ENCODE peak calls at places on chromosomes 2 and 18, in six cellular contexts. One of them, this sample, is unnamed.

GRCh38 chr2:96414161-96414713 is 78.7 kb downstream of the NCAPH start:
- DNase-seq in hepatocyte: no peak
- DNase-seq in HCT116: no peak
- DNase-seq in MM.1S: no peak
- DNase-seq in neural progenitor cell: no peak
- DNase-seq in GM23338: no peak
- DNase-seq in this sample: no peak

GRCh38 chr18:59669872-59670657 is 27.2 kb downstream of the CCBE1 start:
- DNase-seq in hepatocyte: peak
- DNase-seq in HCT116: no peak
- DNase-seq in MM.1S: no peak
- DNase-seq in neural progenitor cell: no peak
- DNase-seq in GM23338: no peak
- DNase-seq in this sample: no peak

GRCh38 chr18:48700222-48700845 is 161.5 kb downstream of the CTIF start:
- DNase-seq in hepatocyte: no peak
- DNase-seq in HCT116: no peak
- DNase-seq in MM.1S: no peak
- DNase-seq in neural progenitor cell: no peak
- DNase-seq in GM23338: no peak
- DNase-seq in this sample: no peak

GRCh38 chr2:172639823-172640222 is 83.9 kb downstream of the PDK1 start:
- DNase-seq in hepatocyte: no peak
- DNase-seq in HCT116: no peak
- DNase-seq in MM.1S: no peak
- DNase-seq in neural progenitor cell: no peak
- DNase-seq in GM23338: no peak
- DNase-seq in this sample: peak

GRCh38 chr2:237714690-237715458 is 83.7 kb upstream of the RBM44 start:
- DNase-seq in hepatocyte: no peak
- DNase-seq in HCT116: no peak
- DNase-seq in MM.1S: no peak
- DNase-seq in neural progenitor cell: peak
- DNase-seq in GM23338: peak
- DNase-seq in this sample: peak

GRCh38 chr2:191441761-191442160 is 196.6 kb downstream of the MYO1B start:
- DNase-seq in hepatocyte: peak
- DNase-seq in HCT116: no peak
- DNase-seq in MM.1S: no peak
- DNase-seq in neural progenitor cell: no peak
- DNase-seq in GM23338: no peak
- DNase-seq in this sample: no peak

GRCh38 chr2:12741361-12741760 is 24.6 kb downstream of the TRIB2 start:
- DNase-seq in hepatocyte: no peak
- DNase-seq in HCT116: no peak
- DNase-seq in MM.1S: no peak
- DNase-seq in neural progenitor cell: no peak
- DNase-seq in GM23338: no peak
- DNase-seq in this sample: no peak

GRCh38 chr2:238286551-238286950 is 1.9 kb downstream of the PER2 start:
- DNase-seq in hepatocyte: peak
- DNase-seq in HCT116: no peak
- DNase-seq in MM.1S: no peak
- DNase-seq in neural progenitor cell: no peak
- DNase-seq in GM23338: no peak
- DNase-seq in this sample: peak

GRCh38 chr2:16604236-16604635 is 61.4 kb downstream of the CYRIA start:
- DNase-seq in hepatocyte: peak
- DNase-seq in HCT116: no peak
- DNase-seq in MM.1S: no peak
- DNase-seq in neural progenitor cell: no peak
- DNase-seq in GM23338: no peak
- DNase-seq in this sample: no peak

GRCh38 chr2:102664439-102665042 is 45.2 kb downstream of the SLC9A2 start:
- DNase-seq in hepatocyte: peak
- DNase-seq in HCT116: peak
- DNase-seq in MM.1S: no peak
- DNase-seq in neural progenitor cell: no peak
- DNase-seq in GM23338: no peak
- DNase-seq in this sample: peak

GRCh38 chr2:204673877-204674276 is 128.6 kb downstream of the PARD3B start:
- DNase-seq in hepatocyte: no peak
- DNase-seq in HCT116: no peak
- DNase-seq in MM.1S: no peak
- DNase-seq in neural progenitor cell: no peak
- DNase-seq in GM23338: no peak
- DNase-seq in this sample: peak

GRCh38 chr2:219252900-219253752 is at the start of gene TUBA4B:
- DNase-seq in hepatocyte: peak
- DNase-seq in HCT116: no peak
- DNase-seq in MM.1S: peak
- DNase-seq in neural progenitor cell: peak
- DNase-seq in GM23338: peak
- DNase-seq in this sample: peak

GRCh38 chr2:161975062-161975812 is 98.8 kb downstream of the DPP4 start:
- DNase-seq in hepatocyte: no peak
- DNase-seq in HCT116: no peak
- DNase-seq in MM.1S: no peak
- DNase-seq in neural progenitor cell: no peak
- DNase-seq in GM23338: no peak
- DNase-seq in this sample: peak

GRCh38 chr2:162071016-162071415 is 3.0 kb downstream of the DPP4 start:
- DNase-seq in hepatocyte: no peak
- DNase-seq in HCT116: no peak
- DNase-seq in MM.1S: no peak
- DNase-seq in neural progenitor cell: no peak
- DNase-seq in GM23338: no peak
- DNase-seq in this sample: no peak

GRCh38 chr2:46229134-46230063 is 67.8 kb upstream of the EPAS1 start:
- DNase-seq in hepatocyte: peak
- DNase-seq in HCT116: no peak
- DNase-seq in MM.1S: no peak
- DNase-seq in neural progenitor cell: peak
- DNase-seq in GM23338: peak
- DNase-seq in this sample: peak

GRCh38 chr2:141534671-141535359 is 596.0 kb downstream of the LRP1B start:
- DNase-seq in hepatocyte: no peak
- DNase-seq in HCT116: no peak
- DNase-seq in MM.1S: peak
- DNase-seq in neural progenitor cell: no peak
- DNase-seq in GM23338: no peak
- DNase-seq in this sample: no peak

GRCh38 chr2:228048838-228049490 is 132.5 kb downstream of the SPHKAP start:
- DNase-seq in hepatocyte: peak
- DNase-seq in HCT116: peak
- DNase-seq in MM.1S: peak
- DNase-seq in neural progenitor cell: peak
- DNase-seq in GM23338: peak
- DNase-seq in this sample: peak

GRCh38 chr2:233839447-233839820 is 14.9 kb downstream of the HJURP start:
- DNase-seq in hepatocyte: no peak
- DNase-seq in HCT116: no peak
- DNase-seq in MM.1S: no peak
- DNase-seq in neural progenitor cell: no peak
- DNase-seq in GM23338: no peak
- DNase-seq in this sample: no peak

GRCh38 chr2:99481941-99482340 is 7.9 kb downstream of the REV1 start:
- DNase-seq in hepatocyte: peak
- DNase-seq in HCT116: no peak
- DNase-seq in MM.1S: no peak
- DNase-seq in neural progenitor cell: no peak
- DNase-seq in GM23338: peak
- DNase-seq in this sample: no peak

GRCh38 chr2:121944072-121944829 is 188.8 kb downstream of the TSN start:
- DNase-seq in hepatocyte: peak
- DNase-seq in HCT116: no peak
- DNase-seq in MM.1S: no peak
- DNase-seq in neural progenitor cell: no peak
- DNase-seq in GM23338: no peak
- DNase-seq in this sample: peak

GRCh38 chr18:46283268-46283667 is 179.1 kb downstream of the HAUS1 start:
- DNase-seq in hepatocyte: no peak
- DNase-seq in HCT116: no peak
- DNase-seq in MM.1S: no peak
- DNase-seq in neural progenitor cell: no peak
- DNase-seq in GM23338: no peak
- DNase-seq in this sample: no peak

GRCh38 chr18:32095571-32096229 is 4.0 kb downstream of the RNF138 start:
- DNase-seq in hepatocyte: no peak
- DNase-seq in HCT116: no peak
- DNase-seq in MM.1S: no peak
- DNase-seq in neural progenitor cell: no peak
- DNase-seq in GM23338: no peak
- DNase-seq in this sample: no peak

GRCh38 chr18:63132819-63133200 is 186.8 kb downstream of the BCL2 start:
- DNase-seq in hepatocyte: peak
- DNase-seq in HCT116: no peak
- DNase-seq in MM.1S: no peak
- DNase-seq in neural progenitor cell: no peak
- DNase-seq in GM23338: no peak
- DNase-seq in this sample: peak

GRCh38 chr2:97845133-97845532 is 131.8 kb downstream of the ZAP70 start:
- DNase-seq in hepatocyte: no peak
- DNase-seq in HCT116: no peak
- DNase-seq in MM.1S: no peak
- DNase-seq in neural progenitor cell: no peak
- DNase-seq in GM23338: no peak
- DNase-seq in this sample: no peak

GRCh38 chr2:138602166-138602460 is 100.5 kb downstream of the SPOPL start:
- DNase-seq in hepatocyte: no peak
- DNase-seq in HCT116: no peak
- DNase-seq in MM.1S: no peak
- DNase-seq in neural progenitor cell: no peak
- DNase-seq in GM23338: peak
- DNase-seq in this sample: no peak

GRCh38 chr18:42183746-42184145 is 228.7 kb downstream of the PIK3C3 start:
- DNase-seq in hepatocyte: peak
- DNase-seq in HCT116: no peak
- DNase-seq in MM.1S: no peak
- DNase-seq in neural progenitor cell: no peak
- DNase-seq in GM23338: no peak
- DNase-seq in this sample: peak

GRCh38 chr18:21508302-21508701 is 92.2 kb downstream of the ESCO1 start:
- DNase-seq in hepatocyte: no peak
- DNase-seq in HCT116: no peak
- DNase-seq in MM.1S: no peak
- DNase-seq in neural progenitor cell: no peak
- DNase-seq in GM23338: peak
- DNase-seq in this sample: no peak

GRCh38 chr18:21499997-21500396 is 100.5 kb downstream of the ESCO1 start:
- DNase-seq in hepatocyte: no peak
- DNase-seq in HCT116: no peak
- DNase-seq in MM.1S: no peak
- DNase-seq in neural progenitor cell: no peak
- DNase-seq in GM23338: no peak
- DNase-seq in this sample: no peak

GRCh38 chr18:21505231-21505630 is 95.3 kb downstream of the ESCO1 start:
- DNase-seq in hepatocyte: no peak
- DNase-seq in HCT116: no peak
- DNase-seq in MM.1S: no peak
- DNase-seq in neural progenitor cell: no peak
- DNase-seq in GM23338: no peak
- DNase-seq in this sample: no peak

DNA sequence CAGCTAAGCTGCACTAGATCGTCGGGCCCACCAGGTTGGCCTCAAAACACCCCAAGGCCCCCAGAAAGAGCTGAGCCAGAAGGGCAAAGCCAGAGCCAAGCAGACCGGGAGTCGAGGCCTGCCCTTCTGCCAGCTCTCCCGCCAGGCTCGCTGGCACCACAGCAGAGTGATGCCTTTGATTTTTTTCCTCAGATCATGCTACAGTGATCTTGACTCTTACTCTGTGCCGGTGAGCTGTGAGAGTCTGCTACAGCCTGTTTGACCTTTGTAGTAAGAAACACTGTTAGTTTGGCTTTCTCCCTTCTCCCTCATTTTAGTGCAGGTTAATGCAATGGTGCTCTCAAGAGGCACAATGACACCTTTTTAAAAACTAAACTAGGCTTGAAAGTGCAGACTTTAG is 97.8 kb downstream of the ESCO1 start:
- DNase-seq in hepatocyte: no peak
- DNase-seq in HCT116: no peak
- DNase-seq in MM.1S: no peak
- DNase-seq in neural progenitor cell: no peak
- DNase-seq in GM23338: no peak
- DNase-seq in this sample: no peak
- TF ChIP-seq EZH2phosphoT487 in hepatocyte: no peak
- TF ChIP-seq EZH2phosphoT487 in HCT116: no peak
- TF ChIP-seq EZH2phosphoT487 in MM.1S: no peak
- TF ChIP-seq EZH2phosphoT487 in neural progenitor cell: no peak
- TF ChIP-seq EZH2phosphoT487 in GM23338: no peak
- TF ChIP-seq EZH2phosphoT487 in this sample: no peak

GRCh38 chr18:36700955-36701354 is 127.8 kb downstream of the TPGS2 start:
- DNase-seq in hepatocyte: no peak
- DNase-seq in HCT116: no peak
- DNase-seq in MM.1S: no peak
- DNase-seq in neural progenitor cell: no peak
- DNase-seq in GM23338: no peak
- DNase-seq in this sample: no peak
- TF ChIP-seq EZH2phosphoT487 in hepatocyte: no peak
- TF ChIP-seq EZH2phosphoT487 in HCT116: no peak
- TF ChIP-seq EZH2phosphoT487 in MM.1S: no peak
- TF ChIP-seq EZH2phosphoT487 in neural progenitor cell: no peak
- TF ChIP-seq EZH2phosphoT487 in GM23338: no peak
- TF ChIP-seq EZH2phosphoT487 in this sample: no peak

GRCh38 chr2:69083126-69083733 is 70.3 kb downstream of the ANTXR1 start:
- DNase-seq in hepatocyte: peak
- DNase-seq in HCT116: no peak
- DNase-seq in MM.1S: no peak
- DNase-seq in neural progenitor cell: no peak
- DNase-seq in GM23338: no peak
- DNase-seq in this sample: peak
- TF ChIP-seq EZH2phosphoT487 in hepatocyte: no peak
- TF ChIP-seq EZH2phosphoT487 in HCT116: no peak
- TF ChIP-seq EZH2phosphoT487 in MM.1S: no peak
- TF ChIP-seq EZH2phosphoT487 in neural progenitor cell: no peak
- TF ChIP-seq EZH2phosphoT487 in GM23338: no peak
- TF ChIP-seq EZH2phosphoT487 in this sample: no peak

GRCh38 chr2:128282246-128282975 is 36.3 kb downstream of the HS6ST1 start:
- DNase-seq in hepatocyte: no peak
- DNase-seq in HCT116: no peak
- DNase-seq in MM.1S: no peak
- DNase-seq in neural progenitor cell: no peak
- DNase-seq in GM23338: no peak
- DNase-seq in this sample: no peak

GRCh38 chr2:128279786-128280701 is 38.6 kb downstream of the HS6ST1 start:
- DNase-seq in hepatocyte: no peak
- DNase-seq in HCT116: no peak
- DNase-seq in MM.1S: no peak
- DNase-seq in neural progenitor cell: no peak
- DNase-seq in GM23338: no peak
- DNase-seq in this sample: no peak

GRCh38 chr2:128281852-128282245 is 36.8 kb downstream of the HS6ST1 start:
- DNase-seq in hepatocyte: no peak
- DNase-seq in HCT116: no peak
- DNase-seq in MM.1S: no peak
- DNase-seq in neural progenitor cell: no peak
- DNase-seq in GM23338: no peak
- DNase-seq in this sample: no peak

GRCh38 chr2:128278979-128279378 is 39.7 kb downstream of the HS6ST1 start:
- DNase-seq in hepatocyte: no peak
- DNase-seq in HCT116: no peak
- DNase-seq in MM.1S: no peak
- DNase-seq in neural progenitor cell: no peak
- DNase-seq in GM23338: no peak
- DNase-seq in this sample: no peak

GRCh38 chr2:128280901-128281321 is 37.8 kb downstream of the HS6ST1 start:
- DNase-seq in hepatocyte: no peak
- DNase-seq in HCT116: no peak
- DNase-seq in MM.1S: no peak
- DNase-seq in neural progenitor cell: no peak
- DNase-seq in GM23338: no peak
- DNase-seq in this sample: no peak
- TF ChIP-seq EZH2phosphoT487 in hepatocyte: no peak
- TF ChIP-seq EZH2phosphoT487 in HCT116: no peak
- TF ChIP-seq EZH2phosphoT487 in MM.1S: no peak
- TF ChIP-seq EZH2phosphoT487 in neural progenitor cell: no peak
- TF ChIP-seq EZH2phosphoT487 in GM23338: no peak
- TF ChIP-seq EZH2phosphoT487 in this sample: no peak

This sample was measured in PC-3.